ENCODE peak calls at places on chromosomes 2 and 18, in nine cellular contexts. X, N, K, R, S, O, Z, D and F are unnamed samples.

GRCh38 chr2:182593394-182593707 is 122.7 kb upstream of the DNAJC10 start:
- DNase-seq in K (peak; percentile 80), S (peak; percentile 44), O (no peak), R (peak; percentile 71), D (no peak), X (no peak), N (no peak), Z (no peak), F (peak; percentile 42)

GRCh38 chr2:236600158-236600557 is 30.5 kb downstream of the ACKR3 start:
- DNase-seq in S (no peak), O (no peak), K (no peak), D (no peak), N (no peak), X (no peak), R (no peak), Z (no peak), F (no peak)

GRCh38 chr2:19802088-19802806 is 99.5 kb downstream of the TTC32 start:
- DNase-seq in D (no peak), X (no peak), N (no peak), O (no peak), R (peak; percentile 51), S (no peak), Z (no peak), K (peak; percentile 51), F (no peak)

GRCh38 chr2:182503886-182504285 is 77.0 kb upstream of the PDE1A start:
- DNase-seq in X (no peak), N (no peak), K (peak; percentile 16), D (no peak), Z (no peak), R (peak; percentile 79), S (no peak), O (no peak), F (no peak)

GRCh38 chr2:1721706-1722483 is 22.4 kb downstream of the PXDN start:
- DNase-seq in X (no peak), Z (no peak), S (no peak), D (peak; percentile 39), K (peak; percentile 79), R (peak; percentile 98), O (no peak), N (no peak), F (peak; percentile 89)

GRCh38 chr2:211620986-211621385 is 917.6 kb downstream of the ERBB4 start:
- DNase-seq in O (no peak), D (no peak), K (no peak), N (no peak), S (no peak), X (no peak), R (no peak), Z (no peak), F (no peak)

GRCh38 chr2:72991439-72991725 is 74.1 kb downstream of the EMX1 start:
- DNase-seq in O (no peak), N (no peak), Z (no peak), X (peak; percentile 2), S (no peak), K (no peak), R (no peak), D (no peak), F (no peak)

GRCh38 chr2:15993232-15993610 is 52.9 kb downstream of the MYCN start:
- DNase-seq in Z (no peak), D (no peak), N (no peak), X (no peak), S (no peak), R (no peak), K (no peak), O (no peak), F (no peak)

GRCh38 chr2:7378642-7379041 is 461.4 kb downstream of the RNF144A start:
- DNase-seq in N (no peak), S (no peak), Z (no peak), X (no peak), R (no peak), K (no peak), D (no peak), O (no peak), F (no peak)

GRCh38 chr18:44837491-44838185 is 156.9 kb downstream of the SETBP1 start:
- DNase-seq in R (no peak), N (no peak), K (no peak), X (no peak), S (no peak), Z (no peak), O (no peak), D (no peak), F (no peak)

GRCh38 chr18:23077493-23078256 is 57.6 kb upstream of the CABLES1 start:
- DNase-seq in D (no peak), R (peak; percentile 17), Z (no peak), N (no peak), X (no peak), K (no peak), S (no peak), O (peak; percentile 61), F (no peak)

GRCh38 chr2:103155308-103155707 is 393.5 kb downstream of the TMEM182 start:
- DNase-seq in O (no peak), D (no peak), S (no peak), X (no peak), N (no peak), K (no peak), R (no peak), Z (no peak), F (no peak)

GRCh38 chr2:103161456-103162289 is 399.8 kb downstream of the TMEM182 start:
- DNase-seq in Z (no peak), D (peak; percentile 29), X (no peak), O (peak; percentile 52), S (peak; percentile 1), R (peak; percentile 71), N (no peak), K (peak; percentile 43), F (no peak)

GRCh38 chr2:103153580-103153979 is 391.7 kb downstream of the TMEM182 start:
- DNase-seq in X (no peak), S (no peak), N (no peak), K (no peak), R (no peak), D (no peak), Z (no peak), O (no peak), F (no peak)

GRCh38 chr2:103159018-103159417 is 397.2 kb downstream of the TMEM182 start:
- DNase-seq in S (no peak), N (no peak), X (no peak), R (no peak), Z (no peak), K (no peak), O (no peak), D (no peak), F (no peak)
- TF ChIP-seq CTCF in S (no peak), N (no peak), X (no peak), R (no peak), Z (no peak), K (no peak), O (no peak), D (no peak), F (no peak)

DNA sequence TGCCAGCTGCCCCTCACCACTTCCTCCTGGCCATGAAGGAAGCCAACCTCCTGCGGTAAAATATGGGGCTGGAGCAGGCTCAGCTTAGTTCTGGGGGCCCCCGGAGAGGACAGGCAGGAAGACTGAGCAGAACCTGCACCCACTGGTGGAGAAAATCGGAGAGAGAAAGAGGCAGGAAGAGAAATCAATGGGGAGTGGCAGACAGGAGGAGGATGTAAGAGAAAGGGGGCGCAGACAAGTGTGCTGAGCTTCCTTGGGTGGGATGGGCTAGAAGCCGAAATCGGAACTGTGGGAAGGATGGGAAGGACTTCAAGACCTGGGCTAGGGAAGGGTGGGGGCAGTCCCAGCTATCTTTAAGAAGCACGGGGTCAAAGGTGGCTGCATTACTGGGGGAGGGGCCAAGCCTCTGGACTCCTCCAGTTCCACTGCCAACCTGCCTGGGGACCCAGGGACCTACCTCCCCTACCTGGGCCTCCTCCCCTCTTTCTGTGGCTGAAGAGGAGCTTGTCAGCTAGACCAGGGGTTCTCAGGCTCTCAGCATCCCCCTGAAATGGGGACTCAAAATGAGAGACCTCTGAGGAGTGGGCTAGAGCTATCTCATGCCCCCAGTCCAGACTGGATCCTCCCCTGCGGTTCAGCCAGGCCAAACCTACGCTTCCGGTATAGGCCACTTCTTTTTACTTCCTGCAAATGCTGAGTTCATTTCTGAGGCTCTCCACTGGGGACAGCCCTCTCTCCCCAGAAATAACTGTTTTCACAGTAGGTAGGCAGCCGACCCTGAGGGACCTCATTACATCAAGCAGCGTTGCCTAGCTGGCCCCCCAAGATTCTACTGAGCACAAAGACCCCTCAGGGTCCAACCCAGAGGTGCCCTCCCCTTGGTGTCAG is 33.6 kb upstream of the B3GNT7 start:
- DNase-seq in K (no peak), X (no peak), N (peak; percentile 84), D (no peak), S (no peak), O (no peak), Z (no peak), R (no peak), F (no peak)
- TF ChIP-seq CTCF in K (no peak), X (no peak), N (peak; percentile 13), D (no peak), S (no peak), O (no peak), Z (no peak), R (no peak), F (no peak)

DNA sequence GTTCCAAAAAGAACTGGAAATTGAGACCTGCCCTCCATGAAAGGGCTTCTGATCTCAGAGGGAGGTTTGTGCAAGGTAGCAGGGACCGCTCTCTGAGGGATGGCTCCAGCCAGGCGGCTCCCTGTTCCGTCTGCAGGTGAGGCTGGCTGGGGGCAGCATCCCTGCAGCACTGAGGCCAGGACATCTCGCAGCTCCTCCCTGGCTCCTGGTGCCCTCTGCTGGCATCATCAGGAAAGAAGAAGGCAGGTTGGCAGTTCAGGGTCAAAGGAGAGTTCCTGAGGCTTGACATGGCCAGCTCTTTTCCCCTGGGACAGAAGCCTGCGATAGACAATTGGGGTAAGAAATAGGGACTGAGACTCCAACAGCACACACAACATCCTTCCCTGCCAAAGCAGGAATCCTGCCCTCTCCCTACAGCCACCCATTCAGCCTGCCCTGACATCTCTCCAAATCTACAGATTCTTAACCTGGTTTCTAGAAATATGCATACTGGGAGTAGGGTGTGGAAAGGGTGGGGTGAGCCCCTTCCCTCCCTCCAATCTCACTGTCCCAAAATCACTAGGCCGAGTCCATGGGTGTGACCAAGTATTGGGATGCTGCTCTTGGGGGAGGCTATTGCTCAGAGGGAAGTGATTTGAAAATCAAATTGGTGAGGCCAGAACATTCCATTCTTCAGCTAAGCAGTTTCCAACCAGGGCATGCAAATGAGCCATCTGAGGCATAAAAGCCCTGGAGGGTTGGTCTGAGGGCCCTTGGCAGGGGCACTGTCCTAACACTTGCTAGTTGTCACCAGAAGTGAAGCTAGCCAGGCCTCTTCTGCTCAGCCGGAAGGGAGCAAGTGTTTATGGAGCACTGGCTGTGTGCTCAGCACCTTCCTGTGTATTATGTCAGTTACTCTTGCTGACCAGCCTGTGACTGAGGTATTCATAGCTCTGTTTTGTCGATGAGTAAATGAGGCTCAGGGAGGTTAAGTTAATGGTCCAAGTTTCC is 185.4 kb downstream of the TFCP2L1 start:
- DNase-seq in D (no peak), O (peak; percentile 62), X (no peak), Z (peak; percentile 44), K (no peak), S (no peak), N (peak; percentile 74), R (no peak), F (no peak)
- TF ChIP-seq CTCF in D (peak; percentile 6), O (peak; percentile 44), X (no peak), Z (peak; percentile 19), K (peak; percentile 36), S (peak; percentile 26), N (peak; percentile 26), R (peak; percentile 48), F (peak; percentile 53)

DNA sequence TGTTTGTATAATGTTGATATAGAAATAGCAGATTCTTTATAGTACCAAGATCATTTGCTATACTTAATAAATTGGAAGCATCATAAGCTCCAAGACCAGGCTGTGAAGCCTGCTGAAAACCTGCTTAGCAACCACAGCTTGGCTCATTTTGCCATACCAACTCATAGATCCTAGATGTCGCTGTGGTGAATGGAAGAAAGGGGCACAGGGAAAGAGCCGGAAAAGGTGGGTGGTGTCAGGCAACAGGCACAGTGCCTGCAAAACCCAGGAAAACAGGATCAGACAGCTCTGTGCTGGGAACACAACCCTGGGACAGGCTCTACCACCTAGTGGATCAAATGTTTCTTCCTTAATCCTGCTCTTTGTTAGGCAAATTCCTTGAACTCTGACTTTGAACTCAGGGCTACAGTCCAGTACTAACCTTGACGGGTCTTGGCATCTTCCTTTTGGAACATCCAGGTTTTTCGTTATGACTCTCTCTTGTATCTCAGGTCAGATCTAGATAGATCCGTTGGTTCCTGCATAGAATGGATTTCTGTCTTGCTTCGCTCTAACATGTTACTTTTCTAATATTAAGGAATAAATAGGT is 31.6 kb downstream of the TWSG1 start:
- DNase-seq in D (peak; percentile 32), O (peak; percentile 69), N (no peak), X (no peak), S (no peak), R (peak; percentile 38), K (peak; percentile 52), Z (peak; percentile 33), F (no peak)
- TF ChIP-seq CTCF in D (peak; percentile 46), O (peak; percentile 51), N (peak; percentile 43), X (no peak), S (peak; percentile 39), R (peak; percentile 31), K (peak; percentile 50), Z (peak; percentile 35), F (peak; percentile 34)